ENCODE peak calls at places on chromosomes 7 and 10, in ten cellular contexts. R is upper lobe of left lung, B is HCT116, Y is A549, N is Panc1, G is GM23338, V is pancreas, F is PC-3, D is heart left ventricle, W is K562. E is an unnamed sample.
A peak's percentile ranks its signal among the peaks of the same experiment; 100 is the strongest.

GRCh38 chr10:6411424-6411823 is 168.7 kb downstream of the PRKCQ start:
- ATAC-seq in N (no peak), B (no peak), Y (no peak), F (no peak), R (no peak), W (no peak), D (no peak), G (no peak), V (no peak), E (no peak)

GRCh38 chr7:143222782-143223181 is 945 bp downstream of the TAS2R40 start:
- ATAC-seq in W (peak; percentile 64), Y (no peak), N (no peak), V (peak; percentile 67), D (peak; percentile 72), F (no peak), R (peak; percentile 78), B (no peak), G (no peak), E (no peak)

GRCh38 chr10:49751636-49752510 is 10.2 kb downstream of the OGDHL start:
- ATAC-seq in G (no peak), Y (no peak), F (no peak), D (no peak), W (no peak), V (no peak), R (no peak), N (no peak), B (no peak), E (no peak)

GRCh38 chr10:125689955-125690569 is 7.1 kb upstream of the TEX36 start:
- ATAC-seq in N (no peak), W (no peak), B (no peak), R (no peak), G (no peak), Y (no peak), V (peak; percentile 73), D (no peak), F (no peak), E (no peak)

GRCh38 chr7:7620224-7620623 is 20.3 kb upstream of the UMAD1 start:
- ATAC-seq in N (no peak), Y (no peak), W (no peak), G (no peak), R (no peak), B (no peak), D (no peak), V (no peak), F (no peak), E (no peak)

GRCh38 chr10:102413053-102413705 is 5.4 kb downstream of the PSD start:
- ATAC-seq in Y (no peak), D (no peak), R (no peak), B (no peak), W (peak; percentile 30), G (no peak), V (no peak), N (no peak), F (no peak), E (no peak)

GRCh38 chr7:39399976-39400375 is 166.2 kb upstream of the YAE1 start:
- ATAC-seq in R (no peak), F (no peak), W (no peak), B (no peak), N (no peak), Y (no peak), G (peak; percentile 83), D (no peak), V (no peak), E (no peak)

GRCh38 chr7:153036396-153037063 is 277.0 kb downstream of the ACTR3B start:
- ATAC-seq in N (no peak), V (no peak), W (no peak), G (no peak), B (no peak), Y (no peak), D (no peak), R (no peak), F (no peak), E (no peak)

GRCh38 chr10:29862926-29863614 is 196.3 kb downstream of the JCAD start:
- ATAC-seq in Y (no peak), W (no peak), N (peak; percentile 66), F (peak; percentile 72), D (no peak), G (no peak), B (peak; percentile 65), R (no peak), V (peak; percentile 60), E (no peak)

GRCh38 chr10:132313865-132314264 is 6.1 kb upstream of the STK32C start:
- ATAC-seq in F (no peak), G (no peak), V (no peak), N (no peak), Y (no peak), B (no peak), D (no peak), R (no peak), W (no peak), E (no peak)
- H3K4me3 ChIP-seq in F (no peak overlapping the region), G (no peak overlapping the region), V (no peak overlapping the region), N (no peak overlapping the region), Y (no peak overlapping the region), B (no peak overlapping the region), D (no peak overlapping the region), R (no peak overlapping the region), W (no peak overlapping the region), E (no peak overlapping the region)

DNA sequence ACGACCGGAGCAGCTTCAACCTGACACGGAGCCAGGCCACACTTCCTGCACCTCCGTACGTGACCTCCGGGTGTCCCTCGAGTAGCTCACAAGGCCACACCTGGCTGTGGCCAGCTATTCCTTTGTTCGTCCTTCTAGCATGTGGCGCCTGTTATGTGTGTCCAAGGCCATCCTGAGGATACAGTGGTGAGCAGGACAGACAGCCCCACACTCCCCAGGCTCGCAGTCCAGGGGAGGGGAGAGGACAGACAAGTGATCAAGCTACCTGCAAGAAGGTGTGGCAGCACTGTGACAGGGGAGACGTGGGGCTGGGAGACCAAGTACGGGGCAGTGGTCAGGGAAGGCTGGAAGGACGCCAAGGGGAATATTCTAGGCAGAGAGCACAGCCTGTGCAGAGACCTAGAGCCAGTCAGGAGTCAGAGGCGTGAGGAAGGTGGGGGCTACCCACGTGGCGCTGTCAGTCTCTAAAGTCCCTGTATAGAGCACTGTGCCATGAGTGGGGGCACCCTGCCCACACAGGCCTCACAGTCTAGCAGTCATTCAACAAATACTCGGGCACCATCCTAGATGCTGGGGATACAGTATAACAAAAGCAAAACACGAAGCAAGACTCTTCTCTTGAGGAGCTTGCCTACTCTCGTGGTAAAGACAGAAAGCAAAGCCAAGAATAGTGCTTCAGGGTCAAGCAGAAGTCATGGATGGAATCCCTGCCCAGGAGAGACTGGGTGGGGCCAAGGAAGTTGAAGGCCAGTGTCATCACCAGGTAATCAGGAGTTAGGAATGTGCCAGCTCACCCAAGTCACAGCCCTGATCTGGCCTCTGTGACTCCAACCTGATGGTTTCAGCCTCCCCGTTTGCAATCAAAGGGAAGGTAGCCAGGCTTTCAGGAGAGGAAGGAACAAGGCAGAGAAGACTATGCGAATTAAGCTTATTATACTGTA is 58.6 kb downstream of the PROSER2 start:
- ATAC-seq in N (peak; percentile 56), Y (peak; percentile 70), V (peak; percentile 82), D (no peak), W (peak; percentile 77), F (peak; percentile 73), B (peak; percentile 82), G (peak; percentile 88), R (peak; percentile 54), E (no peak)
- H3K27ac ChIP-seq in N (no peak overlapping the region), Y (peak overlapping the region; percentile 48), V (no peak overlapping the region), D (no peak overlapping the region), W (no peak overlapping the region), F (peak overlapping the region; percentile 100), B (peak overlapping the region; percentile 85), G (no peak overlapping the region), R (no peak overlapping the region), E (no peak overlapping the region)

GRCh38 chr7:127189885-127190284 is 62.9 kb downstream of the GRM8 start:
- ATAC-seq in G (peak; percentile 52), D (peak; percentile 97), Y (no peak), F (no peak), W (no peak), V (no peak), B (no peak), N (no peak), R (no peak), E (no peak)
- H3K4me3 ChIP-seq in G (no peak overlapping the region), D (no peak overlapping the region), Y (no peak overlapping the region), F (no peak overlapping the region), W (no peak overlapping the region), V (no peak overlapping the region), B (no peak overlapping the region), N (no peak overlapping the region), R (no peak overlapping the region), E (no peak overlapping the region)

DNA sequence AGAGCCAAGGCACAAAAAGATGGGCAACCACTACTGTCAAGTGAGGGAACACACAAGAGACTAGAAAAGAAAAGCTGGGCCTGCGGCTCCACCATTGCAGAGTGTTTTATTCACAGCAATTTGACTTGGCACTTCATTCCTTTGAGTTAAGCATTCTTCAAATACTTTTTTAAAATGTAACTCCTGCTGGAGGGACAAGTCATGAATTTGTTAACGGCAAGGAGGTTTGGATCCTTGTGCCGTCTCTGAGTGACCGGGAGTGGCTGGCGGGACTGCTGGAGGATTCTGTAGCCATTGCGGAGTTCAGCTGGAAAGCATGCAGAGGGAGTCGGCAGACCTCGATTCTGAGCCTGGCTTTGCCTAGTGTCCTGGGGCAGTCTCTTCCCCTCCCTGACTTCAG is 9.8 kb downstream of the HSPA12A start:
- ATAC-seq in B (no peak), N (no peak), V (no peak), D (no peak), W (no peak), F (no peak), G (no peak), R (no peak), Y (no peak), E (no peak)
- H3K27ac ChIP-seq in B (no peak overlapping the region), N (no peak overlapping the region), V (no peak overlapping the region), D (no peak overlapping the region), W (no peak overlapping the region), F (no peak overlapping the region), G (no peak overlapping the region), R (no peak overlapping the region), Y (no peak overlapping the region), E (peak overlapping the region; percentile 19)

DNA sequence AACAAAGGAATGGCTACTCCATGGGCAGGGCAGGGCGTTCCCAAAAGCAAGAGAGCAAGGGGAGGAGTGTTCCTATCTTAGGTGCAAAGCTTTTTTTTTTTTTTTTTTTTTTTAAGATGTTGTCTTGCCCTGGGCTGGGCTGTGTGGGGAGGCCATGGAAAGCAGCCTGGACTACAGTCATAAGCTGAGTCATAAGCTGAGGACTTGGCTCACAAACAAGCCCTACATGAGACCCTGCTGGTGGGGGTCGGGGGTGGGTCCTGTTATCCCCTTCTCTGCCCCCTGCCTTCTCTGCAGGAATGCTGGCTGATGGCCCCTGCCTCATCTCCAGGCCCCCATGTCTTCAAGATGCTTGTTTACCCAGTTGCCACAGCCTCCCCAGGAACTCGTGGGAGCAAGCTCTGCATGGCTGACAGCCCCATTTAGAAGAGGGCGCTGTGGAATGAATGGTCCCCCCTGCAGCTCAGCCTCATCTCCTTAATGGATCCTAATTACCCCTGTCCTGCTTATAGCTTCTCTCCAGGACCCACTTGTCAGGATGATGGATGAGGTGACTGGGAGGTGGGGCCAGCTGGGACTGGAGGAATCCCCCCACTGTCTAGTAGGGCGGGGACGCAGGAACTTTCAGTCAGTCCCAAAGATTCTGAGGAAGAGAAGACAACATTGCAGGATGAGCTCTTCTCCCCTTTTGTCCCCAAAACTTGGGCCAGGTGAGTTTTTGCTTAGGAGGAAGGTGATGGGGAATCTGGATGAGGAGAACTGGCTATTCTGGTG is 340.8 kb upstream of the PODXL start:
- ATAC-seq in N (no peak), V (no peak), W (peak; percentile 25), G (peak; percentile 72), B (peak; percentile 54), R (no peak), Y (peak; percentile 71), F (no peak), D (no peak), E (no peak)
- H3K4me3 ChIP-seq in N (no peak overlapping the region), V (no peak overlapping the region), W (no peak overlapping the region), G (peak overlapping the region; percentile 11), B (no peak overlapping the region), R (no peak overlapping the region), Y (no peak overlapping the region), F (no peak overlapping the region), D (no peak overlapping the region), E (no peak overlapping the region)

GRCh38 chr10:118096022-118096421 is 49.3 kb upstream of the RAB11FIP2 start:
- ATAC-seq in D (no peak), Y (no peak), N (no peak), R (no peak), F (no peak), B (no peak), G (no peak), W (no peak), V (no peak), E (no peak)
- H3K27ac ChIP-seq in D (no peak overlapping the region), Y (no peak overlapping the region), N (no peak overlapping the region), R (no peak overlapping the region), F (no peak overlapping the region), B (no peak overlapping the region), G (no peak overlapping the region), W (no peak overlapping the region), V (no peak overlapping the region), E (no peak overlapping the region)